ENCODE peak calls at places on chromosome 12, in five cellular contexts. B, C, L, U and F are unnamed samples.

GRCh38 chr12:49930515-49931288 is 19.8 kb upstream of the AQP2 start:
- DNase-seq in B (no peak), C (no peak), L (peak), U (no peak), F (no peak)

GRCh38 chr12:6838854-6839253 is 1.9 kb upstream of the GNB3 start:
- DNase-seq in B (no peak), C (no peak), L (no peak), U (no peak), F (no peak)

GRCh38 chr12:9741726-9742125 is 8.8 kb upstream of the CLECL1 start:
- DNase-seq in B (peak), C (no peak), L (no peak), U (no peak), F (no peak)

GRCh38 chr12:66633676-66634075 is 45.2 kb downstream of the GRIP1 start:
- DNase-seq in B (no peak), C (no peak), L (peak), U (no peak), F (no peak)

GRCh38 chr12:49369723-49370145 is 2.5 kb downstream of the SPATS2 start:
- DNase-seq in B (peak), C (peak), L (peak), U (no peak), F (no peak)

GRCh38 chr12:98373019-98373554 is 142.3 kb upstream of the TMPO start:
- DNase-seq in B (no peak), C (peak), L (peak), U (no peak), F (no peak)

GRCh38 chr12:39605996-39606395 is 13.6 kb downstream of the ABCD2 start:
- DNase-seq in B (no peak), C (peak), L (peak), U (no peak), F (no peak)

GRCh38 chr12:107395817-107396216 is 289.8 kb upstream of the PWP1 start:
- DNase-seq in B (no peak), C (no peak), L (no peak), U (no peak), F (no peak)

GRCh38 chr12:75642226-75642625 is 130.8 kb upstream of the KRR1 start:
- DNase-seq in B (no peak), C (no peak), L (no peak), U (no peak), F (no peak)

GRCh38 chr12:62898568-62898967 is 36.4 kb downstream of the PPM1H start:
- DNase-seq in B (no peak), C (no peak), L (no peak), U (no peak), F (no peak)

GRCh38 chr12:2498961-2499500 is 295.7 kb upstream of the FKBP4 start:
- DNase-seq in B (peak), C (peak), L (no peak), U (no peak), F (no peak)

GRCh38 chr12:31582155-31582554 is 8.8 kb downstream of the DENND5B start:
- DNase-seq in B (no peak), C (no peak), L (peak), U (no peak), F (no peak)

GRCh38 chr12:14834502-14834901 is 8.8 kb downstream of the ART4 start:
- DNase-seq in B (no peak), C (no peak), L (peak), U (no peak), F (no peak)

GRCh38 chr12:71441350-71441748 is 1.8 kb downstream of the LGR5 start:
- DNase-seq in B (no peak), C (no peak), L (no peak), U (no peak), F (no peak)

GRCh38 chr12:47360771-47361388 is 281.1 kb upstream of the AMIGO2 start:
- DNase-seq in B (no peak), C (no peak), L (peak), U (no peak), F (no peak)

GRCh38 chr12:132309162-132310086 is 20.0 kb downstream of the GALNT9 start:
- DNase-seq in B (no peak), C (no peak), L (no peak), U (no peak), F (no peak)

GRCh38 chr12:6106208-6106607 is 18.3 kb downstream of the VWF start:
- DNase-seq in B (no peak), C (no peak), L (no peak), U (no peak), F (no peak)

GRCh38 chr12:56155256-56155845 is 2.8 kb upstream of the MYL6 start:
- DNase-seq in B (no peak), C (no peak), L (no peak), U (no peak), F (no peak)

GRCh38 chr12:103785243-103786031 is 55.6 kb downstream of the NT5DC3 start:
- DNase-seq in B (no peak), C (no peak), L (no peak), U (no peak), F (no peak)

GRCh38 chr12:107152331-107152730 is 59.0 kb upstream of the CRY1 start:
- DNase-seq in B (no peak), C (no peak), L (no peak), U (no peak), F (no peak)

GRCh38 chr12:66194122-66194521 is 5.1 kb downstream of the IRAK3 start:
- DNase-seq in B (no peak), C (no peak), L (no peak), U (no peak), F (no peak)

GRCh38 chr12:84910549-84911241 is 1.9 kb downstream of the SLC6A15 start:
- DNase-seq in B (no peak), C (peak), L (peak), U (no peak), F (no peak)

GRCh38 chr12:116303076-116303465 is 25.6 kb upstream of the MED13L start:
- DNase-seq in B (no peak), C (no peak), L (no peak), U (no peak), F (no peak)

GRCh38 chr12:116635487-116635886 is 76.3 kb downstream of the MAP1LC3B2 start:
- DNase-seq in B (no peak), C (no peak), L (no peak), U (no peak), F (no peak)

GRCh38 chr12:93397412-93397811 is 19.7 kb downstream of the NUDT4 start:
- DNase-seq in B (no peak), C (no peak), L (no peak), U (no peak), F (no peak)

GRCh38 chr12:58087428-58088117 is 146.2 kb downstream of the ATP23 start:
- DNase-seq in B (no peak), C (peak), L (no peak), U (no peak), F (no peak)

GRCh38 chr12:126480396-126480795 is 1415.2 kb downstream of the AACS start:
- DNase-seq in B (no peak), C (peak), L (no peak), U (no peak), F (no peak)

GRCh38 chr12:40104461-40105264 is 1.2 kb downstream of the SLC2A13 start:
- DNase-seq in B (no peak), C (peak), L (peak), U (no peak), F (no peak)

GRCh38 chr12:132711169-132711843 is 664 bp downstream of the PGAM5 start:
- DNase-seq in B (peak), C (peak), L (no peak), U (no peak), F (no peak)

GRCh38 chr12:52148541-52149181 is 43.2 kb downstream of the KRT80 start:
- DNase-seq in B (peak), C (peak), L (no peak), U (peak), F (no peak)

GRCh38 chr12:67669217-67669924 is 20.8 kb downstream of the DYRK2 start:
- DNase-seq in B (no peak), C (no peak), L (no peak), U (no peak), F (no peak)

GRCh38 chr12:93509506-93509905 is 42.2 kb downstream of the MRPL42 start:
- DNase-seq in B (no peak), C (no peak), L (no peak), U (no peak), F (no peak)

GRCh38 chr12:106234513-106234912 is 13.3 kb downstream of the CKAP4 start:
- DNase-seq in B (no peak), C (no peak), L (no peak), U (no peak), F (no peak)

GRCh38 chr12:15220961-15221885 is at the start of gene RERG:
- DNase-seq in B (peak), C (peak), L (peak), U (peak), F (peak)

GRCh38 chr12:116245189-116245588 is 32.3 kb downstream of the MED13L start:
- DNase-seq in B (no peak), C (no peak), L (no peak), U (no peak), F (no peak)

GRCh38 chr12:124593851-124594401 is 26.5 kb upstream of the NCOR2 start:
- DNase-seq in B (no peak), C (no peak), L (no peak), U (no peak), F (no peak)

GRCh38 chr12:30457621-30458289 is 237.9 kb downstream of the IPO8 start:
- DNase-seq in B (no peak), C (peak), L (peak), U (no peak), F (no peak)
- TF ChIP-seq CTCF in B (no peak), C (peak), L (peak), U (no peak), F (no peak)

GRCh38 chr12:87270894-87271293 is 758.3 kb downstream of the C12orf50 start:
- DNase-seq in B (no peak), C (no peak), L (peak), U (no peak), F (no peak)

GRCh38 chr12:87266305-87266704 is 762.9 kb downstream of the C12orf50 start:
- DNase-seq in B (no peak), C (peak), L (no peak), U (no peak), F (no peak)
- TF ChIP-seq CTCF in B (no peak), C (peak), L (no peak), U (no peak), F (no peak)

GRCh38 chr12:11559941-11560340 is 89.5 kb upstream of the ETV6 start:
- DNase-seq in B (no peak), C (no peak), L (no peak), U (no peak), F (no peak)

GRCh38 chr12:11555743-11556625 is 93.5 kb upstream of the ETV6 start:
- DNase-seq in B (peak), C (no peak), L (no peak), U (peak), F (no peak)

GRCh38 chr12:11555195-11555594 is 94.3 kb upstream of the ETV6 start:
- DNase-seq in B (no peak), C (no peak), L (no peak), U (no peak), F (no peak)

DNA sequence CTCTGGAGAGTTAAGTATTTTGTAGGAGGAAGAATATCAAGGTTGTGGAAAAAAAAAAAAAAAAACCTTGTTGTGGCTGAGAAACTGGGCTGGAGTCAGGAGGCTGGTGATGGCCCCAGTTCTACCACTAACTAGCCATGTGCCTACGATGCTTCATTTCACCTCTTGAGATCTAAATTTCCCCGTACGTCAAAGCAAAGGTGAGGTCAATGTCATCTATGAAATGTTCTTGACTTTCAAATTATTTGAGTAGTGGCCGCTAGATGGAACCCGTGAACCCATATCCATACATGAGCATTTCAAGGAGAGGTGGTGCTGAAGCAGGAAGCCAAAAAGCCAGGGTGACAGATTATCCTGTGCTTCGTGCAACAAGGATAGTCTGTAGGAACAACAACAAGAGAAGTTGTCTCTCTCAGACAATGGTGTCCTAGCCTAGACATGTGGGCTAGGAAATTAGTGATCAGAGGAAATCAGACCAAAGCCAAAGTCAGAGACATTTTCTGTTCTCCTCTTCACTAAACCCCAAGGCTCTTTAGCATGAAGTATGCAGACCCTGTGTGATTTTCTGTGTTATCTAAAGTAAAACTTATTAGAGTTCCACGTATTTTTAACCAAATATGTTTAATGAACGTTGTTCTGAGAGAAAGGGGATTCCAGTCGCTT is 95.5 kb upstream of the ETV6 start:
- DNase-seq in B (peak), C (peak), L (peak), U (peak), F (no peak)
- TF ChIP-seq CTCF in B (no peak), C (peak), L (peak), U (peak), F (peak)

GRCh38 chr12:27818421-27818918 is 38.4 kb upstream of the MANSC4 start:
- DNase-seq in B (no peak), C (no peak), L (peak), U (no peak), F (no peak)
- TF ChIP-seq CTCF in B (no peak), C (no peak), L (no peak), U (no peak), F (no peak)

GRCh38 chr12:51048601-51049369 is 658 bp downstream of the LETMD1 start:
- DNase-seq in B (no peak), C (no peak), L (no peak), U (no peak), F (no peak)
- TF ChIP-seq CTCF in B (no peak), C (no peak), L (no peak), U (no peak), F (no peak)

GRCh38 chr12:53379389-53380103 is 430 bp upstream of the SP1 start:
- DNase-seq in B (peak), C (peak), L (peak), U (peak), F (peak)
- TF ChIP-seq CTCF in B (no peak), C (no peak), L (no peak), U (no peak), F (no peak)

DNA sequence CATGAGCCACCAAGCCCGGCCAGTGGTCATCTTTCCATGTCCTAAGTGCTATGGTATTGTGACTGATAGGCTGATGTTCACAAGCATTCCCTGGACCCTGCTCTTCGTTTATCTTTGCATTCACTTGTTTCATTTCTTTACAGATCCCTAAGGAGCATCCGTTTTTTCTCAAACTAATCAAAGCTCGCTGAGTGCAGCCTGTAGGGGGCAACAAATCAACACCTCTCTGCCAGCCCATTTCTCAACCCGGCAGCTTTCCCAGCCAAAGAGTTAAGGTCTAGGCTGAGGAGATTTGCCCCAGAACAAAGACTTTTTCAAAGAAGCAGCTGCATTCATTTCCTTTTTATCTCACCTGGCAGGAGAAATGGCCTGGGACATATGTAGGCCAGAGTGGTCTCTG is 12.1 kb downstream of the SIRT4 start:
- DNase-seq in B (no peak), C (peak), L (no peak), U (no peak), F (no peak)
- TF ChIP-seq CTCF in B (no peak), C (peak), L (peak), U (no peak), F (no peak)

GRCh38 chr12:59164991-59165718 is 244.9 kb upstream of the LRIG3 start:
- DNase-seq in B (no peak), C (peak), L (peak), U (no peak), F (no peak)
- TF ChIP-seq CTCF in B (no peak), C (no peak), L (peak), U (peak), F (no peak)